ENCODE peak calls at places on chromosomes 1 and 21, in six cellular contexts. One of them, this sample, is unnamed. For H3K36me3, the result is how much of the 10 kb centered on the place peaks cover.

GRCh38 chr1:14238472-14239059 is 359.9 kb upstream of the KAZN start:
- ATAC-seq in IMR-90: no peak
- ATAC-seq in left lung: peak
- ATAC-seq in lower lobe of right lung: peak
- ATAC-seq in psoas muscle: peak
- ATAC-seq in RWPE2: no peak
- ATAC-seq in this sample: peak

GRCh38 chr1:185528084-185528656 is 206.0 kb upstream of the HMCN1 start:
- ATAC-seq in IMR-90: no peak
- ATAC-seq in left lung: no peak
- ATAC-seq in lower lobe of right lung: no peak
- ATAC-seq in psoas muscle: no peak
- ATAC-seq in RWPE2: peak
- ATAC-seq in this sample: no peak

GRCh38 chr1:45033356-45033755 is 21.3 kb downstream of the UROD start:
- ATAC-seq in IMR-90: no peak
- ATAC-seq in left lung: no peak
- ATAC-seq in lower lobe of right lung: no peak
- ATAC-seq in psoas muscle: no peak
- ATAC-seq in RWPE2: no peak
- ATAC-seq in this sample: no peak

GRCh38 chr1:17192394-17193221 is 12.3 kb upstream of the PADI1 start:
- ATAC-seq in IMR-90: no peak
- ATAC-seq in left lung: no peak
- ATAC-seq in lower lobe of right lung: no peak
- ATAC-seq in psoas muscle: no peak
- ATAC-seq in RWPE2: no peak
- ATAC-seq in this sample: no peak

GRCh38 chr1:198564716-198565115 is 24.2 kb upstream of the ATP6V1G3 start:
- ATAC-seq in IMR-90: no peak
- ATAC-seq in left lung: no peak
- ATAC-seq in lower lobe of right lung: no peak
- ATAC-seq in psoas muscle: no peak
- ATAC-seq in RWPE2: no peak
- ATAC-seq in this sample: no peak

GRCh38 chr1:12573015-12573825 is 44.8 kb downstream of the DHRS3 start:
- ATAC-seq in IMR-90: no peak
- ATAC-seq in left lung: no peak
- ATAC-seq in lower lobe of right lung: no peak
- ATAC-seq in psoas muscle: peak
- ATAC-seq in RWPE2: no peak
- ATAC-seq in this sample: peak

GRCh38 chr1:14011132-14011531 is 311.1 kb downstream of the PRDM2 start:
- ATAC-seq in IMR-90: no peak
- ATAC-seq in left lung: no peak
- ATAC-seq in lower lobe of right lung: no peak
- ATAC-seq in psoas muscle: no peak
- ATAC-seq in RWPE2: no peak
- ATAC-seq in this sample: no peak

GRCh38 chr1:204961765-204962419 is 81.1 kb upstream of the CNTN2 start:
- ATAC-seq in IMR-90: no peak
- ATAC-seq in left lung: no peak
- ATAC-seq in lower lobe of right lung: no peak
- ATAC-seq in psoas muscle: no peak
- ATAC-seq in RWPE2: no peak
- ATAC-seq in this sample: no peak

GRCh38 chr1:184019506-184019905 is 18.0 kb downstream of the COLGALT2 start:
- ATAC-seq in IMR-90: no peak
- ATAC-seq in left lung: no peak
- ATAC-seq in lower lobe of right lung: no peak
- ATAC-seq in psoas muscle: no peak
- ATAC-seq in RWPE2: no peak
- ATAC-seq in this sample: no peak

GRCh38 chr21:33522297-33522696 is 19.6 kb downstream of the GART start:
- ATAC-seq in IMR-90: no peak
- ATAC-seq in left lung: no peak
- ATAC-seq in lower lobe of right lung: no peak
- ATAC-seq in psoas muscle: no peak
- ATAC-seq in RWPE2: no peak
- ATAC-seq in this sample: no peak

GRCh38 chr1:97893844-97894243 is 27.0 kb downstream of the DPYD start:
- ATAC-seq in IMR-90: peak
- ATAC-seq in left lung: no peak
- ATAC-seq in lower lobe of right lung: no peak
- ATAC-seq in psoas muscle: no peak
- ATAC-seq in RWPE2: peak
- ATAC-seq in this sample: no peak

GRCh38 chr1:214492405-214493075 is 58.9 kb downstream of the PTPN14 start:
- ATAC-seq in IMR-90: peak
- ATAC-seq in left lung: no peak
- ATAC-seq in lower lobe of right lung: no peak
- ATAC-seq in psoas muscle: peak
- ATAC-seq in RWPE2: no peak
- ATAC-seq in this sample: peak

GRCh38 chr1:186681136-186681535 is 913 bp upstream of the PTGS2 start:
- ATAC-seq in IMR-90: peak
- ATAC-seq in left lung: peak
- ATAC-seq in lower lobe of right lung: peak
- ATAC-seq in psoas muscle: no peak
- ATAC-seq in RWPE2: no peak
- ATAC-seq in this sample: no peak

GRCh38 chr1:228493141-228494043 is 6.2 kb downstream of the RNF187 start:
- ATAC-seq in IMR-90: no peak
- ATAC-seq in left lung: no peak
- ATAC-seq in lower lobe of right lung: no peak
- ATAC-seq in psoas muscle: no peak
- ATAC-seq in RWPE2: no peak
- ATAC-seq in this sample: no peak

GRCh38 chr1:210234254-210234747 is 1.7 kb downstream of the SERTAD4 start:
- ATAC-seq in IMR-90: no peak
- ATAC-seq in left lung: no peak
- ATAC-seq in lower lobe of right lung: no peak
- ATAC-seq in psoas muscle: no peak
- ATAC-seq in RWPE2: no peak
- ATAC-seq in this sample: no peak

GRCh38 chr1:44881011-44881632 is 38.1 kb upstream of the PTCH2 start:
- ATAC-seq in IMR-90: peak
- ATAC-seq in left lung: peak
- ATAC-seq in lower lobe of right lung: no peak
- ATAC-seq in psoas muscle: peak
- ATAC-seq in RWPE2: peak
- ATAC-seq in this sample: no peak

GRCh38 chr1:17181785-17182464 is 23.0 kb upstream of the PADI1 start:
- ATAC-seq in IMR-90: no peak
- ATAC-seq in left lung: no peak
- ATAC-seq in lower lobe of right lung: no peak
- ATAC-seq in psoas muscle: no peak
- ATAC-seq in RWPE2: no peak
- ATAC-seq in this sample: no peak

GRCh38 chr1:146021046-146021445 is 489 bp downstream of the HJV start:
- ATAC-seq in IMR-90: no peak
- ATAC-seq in left lung: no peak
- ATAC-seq in lower lobe of right lung: no peak
- ATAC-seq in psoas muscle: peak
- ATAC-seq in RWPE2: no peak
- ATAC-seq in this sample: no peak

GRCh38 chr1:223195281-223195680 is 52.2 kb upstream of the TLR5 start:
- ATAC-seq in IMR-90: no peak
- ATAC-seq in left lung: no peak
- ATAC-seq in lower lobe of right lung: no peak
- ATAC-seq in psoas muscle: no peak
- ATAC-seq in RWPE2: no peak
- ATAC-seq in this sample: no peak

GRCh38 chr1:76158126-76158525 is 83.6 kb downstream of the ST6GALNAC3 start:
- ATAC-seq in IMR-90: no peak
- ATAC-seq in left lung: no peak
- ATAC-seq in lower lobe of right lung: no peak
- ATAC-seq in psoas muscle: no peak
- ATAC-seq in RWPE2: peak
- ATAC-seq in this sample: no peak

GRCh38 chr1:204651843-204652421 is 33.6 kb downstream of the LRRN2 start:
- ATAC-seq in IMR-90: no peak
- ATAC-seq in left lung: no peak
- ATAC-seq in lower lobe of right lung: no peak
- ATAC-seq in psoas muscle: no peak
- ATAC-seq in RWPE2: no peak
- ATAC-seq in this sample: peak

GRCh38 chr1:23643668-23644554 is 47.7 kb upstream of the RPL11 start:
- ATAC-seq in IMR-90: peak
- ATAC-seq in left lung: no peak
- ATAC-seq in lower lobe of right lung: no peak
- ATAC-seq in psoas muscle: no peak
- ATAC-seq in RWPE2: no peak
- ATAC-seq in this sample: no peak

GRCh38 chr1:29849038-29849750 is 612.9 kb downstream of the PTPRU start:
- ATAC-seq in IMR-90: peak
- ATAC-seq in left lung: peak
- ATAC-seq in lower lobe of right lung: peak
- ATAC-seq in psoas muscle: no peak
- ATAC-seq in RWPE2: peak
- ATAC-seq in this sample: no peak

GRCh38 chr1:43659384-43659783 is 9.4 kb downstream of the KDM4A start:
- ATAC-seq in IMR-90: no peak
- ATAC-seq in left lung: no peak
- ATAC-seq in lower lobe of right lung: no peak
- ATAC-seq in psoas muscle: no peak
- ATAC-seq in RWPE2: no peak
- ATAC-seq in this sample: no peak
- H3K36me3 ChIP-seq in IMR-90: half or more
- H3K36me3 ChIP-seq in left lung: half or more
- H3K36me3 ChIP-seq in lower lobe of right lung: half or more
- H3K36me3 ChIP-seq in psoas muscle: under half
- H3K36me3 ChIP-seq in RWPE2: half or more
- H3K36me3 ChIP-seq in this sample: half or more

DNA sequence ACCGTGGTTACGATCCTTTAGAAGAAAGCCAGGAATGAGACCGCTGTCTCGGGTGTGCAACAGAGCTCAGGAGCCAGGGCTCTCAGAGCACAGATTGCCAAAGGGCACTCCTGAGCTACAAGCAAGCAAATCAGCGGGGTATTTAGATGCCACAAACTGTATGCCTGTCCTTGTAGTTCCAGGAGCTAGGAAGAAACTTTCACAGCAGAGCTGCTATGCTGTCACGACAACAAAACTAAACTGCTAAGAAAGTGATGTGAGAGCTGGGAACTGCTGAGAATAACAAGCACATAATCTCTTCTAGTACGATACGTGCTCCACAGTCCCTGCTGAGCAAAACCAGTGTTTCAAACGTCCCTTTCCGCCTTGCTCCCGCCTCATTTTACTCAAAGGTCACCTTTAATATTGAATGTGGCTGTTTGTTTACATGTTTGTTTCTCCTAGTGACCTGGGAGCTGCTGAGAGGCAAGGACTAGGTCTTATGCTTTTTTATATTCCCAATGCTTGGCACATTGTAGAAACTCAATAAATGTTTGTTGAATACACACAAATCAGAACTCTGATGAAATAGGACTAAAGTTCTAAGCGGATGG is 14.7 kb downstream of the GREM2 start:
- ATAC-seq in IMR-90: no peak
- ATAC-seq in left lung: peak
- ATAC-seq in lower lobe of right lung: peak
- ATAC-seq in psoas muscle: no peak
- ATAC-seq in RWPE2: no peak
- ATAC-seq in this sample: no peak
- H3K27ac ChIP-seq in IMR-90: no peak
- H3K27ac ChIP-seq in left lung: no peak
- H3K27ac ChIP-seq in lower lobe of right lung: no peak
- H3K27ac ChIP-seq in psoas muscle: no peak
- H3K27ac ChIP-seq in RWPE2: no peak
- H3K27ac ChIP-seq in this sample: peak

DNA sequence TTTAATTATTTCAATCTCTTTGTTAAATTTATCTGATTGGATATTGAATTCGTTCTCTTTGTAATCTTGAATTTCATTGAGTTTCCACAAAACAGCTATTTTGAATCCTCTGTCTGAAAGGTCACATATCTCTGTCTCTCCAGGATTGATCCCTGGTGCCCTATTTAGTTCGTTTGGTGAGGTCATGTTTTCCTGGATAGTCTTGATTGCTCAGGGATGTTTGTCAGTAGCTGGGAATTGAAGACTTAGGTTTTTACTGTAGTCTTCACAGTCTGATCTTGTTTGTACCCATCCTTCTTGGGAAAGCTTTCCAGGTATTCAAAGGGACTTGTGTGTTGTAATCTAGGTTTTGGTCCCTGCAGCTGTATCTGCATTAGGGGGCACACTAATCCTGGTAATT is 6.8 kb upstream of the MTARC2 start:
- ATAC-seq in IMR-90: no peak
- ATAC-seq in left lung: no peak
- ATAC-seq in lower lobe of right lung: no peak
- ATAC-seq in psoas muscle: no peak
- ATAC-seq in RWPE2: no peak
- ATAC-seq in this sample: no peak
- H3K36me3 ChIP-seq in IMR-90: under half
- H3K36me3 ChIP-seq in left lung: under half
- H3K36me3 ChIP-seq in lower lobe of right lung: under half
- H3K36me3 ChIP-seq in psoas muscle: under half
- H3K36me3 ChIP-seq in RWPE2: under half
- H3K36me3 ChIP-seq in this sample: under half

DNA sequence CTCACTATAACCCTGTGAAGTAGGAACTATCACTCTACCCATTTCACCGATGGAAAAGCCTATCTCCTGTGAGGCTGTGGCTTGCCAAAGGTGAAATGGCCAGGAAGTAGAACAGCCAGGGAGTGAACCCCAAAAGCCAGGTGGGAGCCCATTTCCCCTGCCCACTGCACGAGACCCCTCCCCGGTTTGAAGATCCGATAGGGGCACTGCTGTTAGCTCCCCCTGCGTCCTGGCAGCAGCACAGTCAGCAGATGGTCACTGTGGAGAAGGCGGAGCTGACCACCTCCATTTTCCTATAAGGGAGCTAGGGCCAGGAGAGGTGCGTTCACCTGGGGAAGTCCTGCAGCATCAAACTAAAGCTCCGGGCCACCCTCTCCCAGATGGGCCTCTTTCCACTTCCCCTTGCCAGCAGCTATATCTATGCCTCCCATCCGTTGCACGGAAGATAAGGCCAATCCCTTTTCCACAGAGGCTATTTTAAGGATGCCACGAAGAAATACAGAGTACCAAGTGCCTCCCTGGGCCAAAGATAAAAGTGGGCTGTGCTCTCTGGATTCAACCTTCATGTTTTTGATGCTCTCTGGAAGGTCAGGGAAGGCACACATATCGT is 7.8 kb downstream of the ERG start:
- ATAC-seq in IMR-90: no peak
- ATAC-seq in left lung: no peak
- ATAC-seq in lower lobe of right lung: no peak
- ATAC-seq in psoas muscle: no peak
- ATAC-seq in RWPE2: no peak
- ATAC-seq in this sample: no peak
- H3K27ac ChIP-seq in IMR-90: no peak
- H3K27ac ChIP-seq in left lung: peak
- H3K27ac ChIP-seq in lower lobe of right lung: no peak
- H3K27ac ChIP-seq in psoas muscle: no peak
- H3K27ac ChIP-seq in RWPE2: no peak
- H3K27ac ChIP-seq in this sample: peak

GRCh38 chr21:46127239-46128105 is 27.9 kb downstream of the FTCD start:
- ATAC-seq in IMR-90: no peak
- ATAC-seq in left lung: no peak
- ATAC-seq in lower lobe of right lung: no peak
- ATAC-seq in psoas muscle: no peak
- ATAC-seq in RWPE2: no peak
- ATAC-seq in this sample: no peak
- H3K36me3 ChIP-seq in IMR-90: half or more
- H3K36me3 ChIP-seq in left lung: under half
- H3K36me3 ChIP-seq in lower lobe of right lung: under half
- H3K36me3 ChIP-seq in psoas muscle: under half
- H3K36me3 ChIP-seq in RWPE2: under half
- H3K36me3 ChIP-seq in this sample: half or more